ENCODE peak calls at places on chromosomes 1 and 21, in eight cellular contexts. E, N, P, T, S, C, B and O are unnamed samples.

GRCh38 chr1:217924924-217925323 is 293.8 kb downstream of the SPATA17 start:
- DNase-seq in T (no peak), E (no peak), C (no peak), S (no peak), N (peak; percentile 35), P (peak; percentile 42), B (no peak), O (no peak)

GRCh38 chr1:85494957-85495266 is 30.0 kb upstream of the DDAH1 start:
- DNase-seq in T (peak; percentile 70), N (no peak), C (no peak), P (peak; percentile 45), B (no peak), S (peak; percentile 33), E (no peak), O (no peak)

GRCh38 chr1:2805801-2806430 is 4.4 kb upstream of the TTC34 start:
- DNase-seq in C (no peak), E (no peak), T (no peak), N (no peak), S (no peak), P (no peak), B (no peak), O (no peak)

GRCh38 chr1:27527223-27527856 is 37.4 kb upstream of the WASF2 start:
- DNase-seq in C (no peak), B (peak; percentile 39), E (no peak), T (no peak), P (peak; percentile 91), N (peak; percentile 98), S (no peak), O (peak; percentile 69)

GRCh38 chr1:80155371-80155770 is 1148.8 kb upstream of the ADGRL4 start:
- DNase-seq in B (no peak), C (no peak), S (peak; percentile 3), P (peak; percentile 62), N (peak; percentile 9), E (no peak), T (no peak), O (no peak)

GRCh38 chr1:9561429-9561828 is 22.2 kb downstream of the SLC25A33 start:
- DNase-seq in S (peak; percentile 98), N (no peak), P (no peak), C (no peak), B (no peak), T (peak; percentile 80), E (no peak), O (no peak)

GRCh38 chr1:150072959-150073358 is 5.4 kb downstream of the VPS45 start:
- DNase-seq in T (no peak), B (no peak), C (no peak), P (peak; percentile 6), E (no peak), N (no peak), S (peak; percentile 49), O (no peak)

GRCh38 chr1:212655668-212656440 is 43.8 kb downstream of the BATF3 start:
- DNase-seq in T (peak; percentile 77), E (no peak), S (no peak), P (no peak), B (no peak), C (peak; percentile 79), N (no peak), O (no peak)

GRCh38 chr1:66335859-66336640 is 197.9 kb upstream of the SGIP1 start:
- DNase-seq in T (no peak), C (peak; percentile 68), S (peak; percentile 94), P (peak; percentile 38), N (no peak), B (no peak), E (no peak), O (peak; percentile 88)

GRCh38 chr21:32562426-32562825 is 22.9 kb downstream of the TCP10L start:
- DNase-seq in B (no peak), P (peak; percentile 77), C (no peak), N (no peak), E (no peak), S (peak; percentile 88), T (no peak), O (no peak)

GRCh38 chr1:3337798-3338724 is 116.4 kb upstream of the ARHGEF16 start:
- DNase-seq in E (no peak), N (no peak), C (no peak), S (no peak), T (no peak), P (no peak), B (no peak), O (no peak)

GRCh38 chr21:18913914-18914313 is 510.3 kb upstream of the TMPRSS15 start:
- DNase-seq in T (no peak), C (no peak), E (no peak), P (peak; percentile 27), B (no peak), S (no peak), N (no peak), O (no peak)

GRCh38 chr1:76106719-76107235 is 32.2 kb downstream of the ST6GALNAC3 start:
- DNase-seq in S (no peak), B (no peak), E (no peak), P (no peak), N (no peak), C (no peak), T (no peak), O (no peak)

GRCh38 chr1:4172659-4173599 is 272.9 kb upstream of the C1orf174 start:
- DNase-seq in N (peak; percentile 59), S (no peak), C (no peak), T (no peak), B (no peak), E (no peak), P (no peak), O (peak; percentile 58)

GRCh38 chr1:118257946-118258345 is 72.9 kb upstream of the SPAG17 start:
- DNase-seq in E (no peak), T (no peak), S (no peak), C (no peak), N (no peak), B (no peak), P (no peak), O (no peak)

GRCh38 chr21:33441489-33442477 is 38.0 kb downstream of the TMEM50B start:
- DNase-seq in E (no peak), N (no peak), P (no peak), C (no peak), T (peak; percentile 96), B (no peak), S (peak; percentile 96), O (no peak)